ENCODE peak calls at places on chromosome 1, in six cellular contexts. One of them, this sample, is unnamed.
A peak's percentile ranks its signal among the peaks of the same experiment; 100 is the strongest.

GRCh38 chr1:229288516-229288915 is 17.6 kb downstream of the RAB4A start:
- DNase-seq in HT1080: no peak
- DNase-seq in H4: no peak
- DNase-seq in substantia nigra: no peak
- DNase-seq in activated T-cell treated with anti-CD3 and anti-CD28 coated beads, Interleukin-2, amount 50 U/mL, for 72 hours: no peak
- DNase-seq in NCI-H345: no peak
- DNase-seq in this sample: no peak

GRCh38 chr1:65174585-65174984 is 26.6 kb downstream of the AK4 start:
- DNase-seq in HT1080: peak; percentile 97
- DNase-seq in substantia nigra: peak; percentile 3
- DNase-seq in NCI-H345: no peak
- DNase-seq in H4: peak; percentile 99
- DNase-seq in activated T-cell treated with anti-CD3 and anti-CD28 coated beads, Interleukin-2, amount 50 U/mL, for 72 hours: no peak
- DNase-seq in this sample: peak; percentile 86

GRCh38 chr1:36687312-36687711 is 204.6 kb upstream of the CSF3R start:
- DNase-seq in substantia nigra: no peak
- DNase-seq in activated T-cell treated with anti-CD3 and anti-CD28 coated beads, Interleukin-2, amount 50 U/mL, for 72 hours: no peak
- DNase-seq in NCI-H345: no peak
- DNase-seq in HT1080: no peak
- DNase-seq in H4: no peak
- DNase-seq in this sample: no peak

GRCh38 chr1:208183977-208184901 is 59.9 kb downstream of the PLXNA2 start:
- DNase-seq in HT1080: peak; percentile 93
- DNase-seq in H4: peak; percentile 87
- DNase-seq in substantia nigra: no peak
- DNase-seq in activated T-cell treated with anti-CD3 and anti-CD28 coated beads, Interleukin-2, amount 50 U/mL, for 72 hours: no peak
- DNase-seq in NCI-H345: peak; percentile 21
- DNase-seq in this sample: no peak

GRCh38 chr1:2480236-2480985 is 4.3 kb downstream of the PLCH2 start:
- DNase-seq in HT1080: no peak
- DNase-seq in activated T-cell treated with anti-CD3 and anti-CD28 coated beads, Interleukin-2, amount 50 U/mL, for 72 hours: no peak
- DNase-seq in substantia nigra: no peak
- DNase-seq in NCI-H345: no peak
- DNase-seq in H4: no peak
- DNase-seq in this sample: no peak

GRCh38 chr1:10873189-10873588 is 76.7 kb upstream of the CASZ1 start:
- DNase-seq in H4: no peak
- DNase-seq in HT1080: no peak
- DNase-seq in NCI-H345: no peak
- DNase-seq in substantia nigra: no peak
- DNase-seq in activated T-cell treated with anti-CD3 and anti-CD28 coated beads, Interleukin-2, amount 50 U/mL, for 72 hours: no peak
- DNase-seq in this sample: no peak

GRCh38 chr1:112636597-112637256 is 17.1 kb downstream of the CAPZA1 start:
- DNase-seq in activated T-cell treated with anti-CD3 and anti-CD28 coated beads, Interleukin-2, amount 50 U/mL, for 72 hours: no peak
- DNase-seq in substantia nigra: no peak
- DNase-seq in NCI-H345: no peak
- DNase-seq in HT1080: no peak
- DNase-seq in H4: no peak
- DNase-seq in this sample: no peak

GRCh38 chr1:224640018-224640417 is 23.9 kb downstream of the CNIH3 start:
- DNase-seq in NCI-H345: no peak
- DNase-seq in H4: no peak
- DNase-seq in HT1080: no peak
- DNase-seq in substantia nigra: no peak
- DNase-seq in activated T-cell treated with anti-CD3 and anti-CD28 coated beads, Interleukin-2, amount 50 U/mL, for 72 hours: no peak
- DNase-seq in this sample: no peak